ENCODE peak calls at places on chromosome 17, in four cellular contexts. W is brain microvascular endothelial cell, X is amniotic stem cell, F is adipocyte. H is an unnamed sample.

GRCh38 chr17:38320482-38320881 is 23.3 kb downstream of the GPR179 start:
- DNase-seq in W (no peak), X (no peak), F (no peak), H (no peak)

GRCh38 chr17:39867084-39867890 is 715 bp upstream of the ZPBP2 start:
- DNase-seq in W (no peak), X (no peak), F (no peak), H (no peak)

GRCh38 chr17:9703781-9704082 is 58.4 kb downstream of the USP43 start:
- DNase-seq in W (no peak), X (no peak), F (no peak), H (no peak)

GRCh38 chr17:80872011-80872929 is 119.4 kb upstream of the CHMP6 start:
- DNase-seq in W (no peak), X (no peak), F (no peak), H (no peak)

GRCh38 chr17:14741516-14741915 is 440.6 kb downstream of the HS3ST3B1 start:
- DNase-seq in W (peak), X (no peak), F (no peak), H (peak)

GRCh38 chr17:75557075-75557851 is 30.3 kb upstream of the MYO15B start:
- DNase-seq in W (peak), X (no peak), F (peak), H (peak)

GRCh38 chr17:76265624-76266243 is 586 bp downstream of the UBALD2 start:
- DNase-seq in W (no peak), X (no peak), F (peak), H (peak)

GRCh38 chr17:62931101-62931500 is 34.9 kb upstream of the TANC2 start:
- DNase-seq in W (peak), X (no peak), F (peak), H (peak)

GRCh38 chr17:57294629-57295501 is 38.5 kb downstream of the MSI2 start:
- DNase-seq in W (peak), X (no peak), F (no peak), H (peak)

GRCh38 chr17:40962059-40962561 is 4.6 kb downstream of the KRT39 start:
- DNase-seq in W (no peak), X (no peak), F (no peak), H (no peak)

GRCh38 chr17:1069847-1070246 is 72.9 kb downstream of the TIMM22 start:
- DNase-seq in W (no peak), X (no peak), F (no peak), H (no peak)

GRCh38 chr17:36742267-36743000 is 141.1 kb downstream of the MRM1 start:
- DNase-seq in W (no peak), X (no peak), F (no peak), H (no peak)

GRCh38 chr17:45784583-45785372 is 658 bp downstream of the CRHR1 start:
- DNase-seq in W (no peak), X (no peak), F (peak), H (no peak)

GRCh38 chr17:34740516-34740915 is 161.1 kb downstream of the TMEM132E start:
- DNase-seq in W (no peak), X (no peak), F (no peak), H (no peak)

GRCh38 chr17:44536090-44536960 is 21.0 kb upstream of the FZD2 start:
- DNase-seq in W (no peak), X (no peak), F (peak), H (no peak)

GRCh38 chr17:58533616-58534188 is 19.3 kb upstream of the MTMR4 start:
- DNase-seq in W (no peak), X (no peak), F (no peak), H (no peak)

GRCh38 chr17:48155889-48156670 is 48.5 kb downstream of the SNX11 start:
- DNase-seq in W (no peak), X (no peak), F (no peak), H (no peak)

GRCh38 chr17:73068322-73069153 is 23.9 kb downstream of the SLC39A11 start:
- DNase-seq in W (peak), X (no peak), F (peak), H (peak)

GRCh38 chr17:81917565-81918332 is at the start of gene SIRT7:
- DNase-seq in W (no peak), X (peak), F (peak), H (peak)

GRCh38 chr17:61378658-61379456 is 20.8 kb upstream of the TBX2 start:
- DNase-seq in W (no peak), X (no peak), F (no peak), H (no peak)

GRCh38 chr17:76734080-76734840 is 2.9 kb downstream of the SRSF2 start:
- DNase-seq in W (no peak), X (no peak), F (peak), H (peak)

GRCh38 chr17:41382396-41382795 is 290 bp upstream of the KRT34 start:
- DNase-seq in W (no peak), X (peak), F (peak), H (peak)

GRCh38 chr17:9472541-9472940 is 103.1 kb downstream of the STX8 start:
- DNase-seq in W (no peak), X (no peak), F (no peak), H (peak)

GRCh38 chr17:7435676-7436555 is 681 bp downstream of the TMEM102 start:
- DNase-seq in W (no peak), X (no peak), F (peak), H (no peak)

GRCh38 chr17:73251871-73252270 is 9.8 kb downstream of the CPSF4L start:
- DNase-seq in W (no peak), X (no peak), F (no peak), H (no peak)

GRCh38 chr17:30926516-30926915 is 4.8 kb downstream of the ADAP2 start:
- DNase-seq in W (no peak), X (no peak), F (no peak), H (no peak)

GRCh38 chr17:17379197-17379991 is 76.2 kb downstream of the NT5M start:
- DNase-seq in W (no peak), X (no peak), F (no peak), H (no peak)

GRCh38 chr17:49180303-49180702 is 30.1 kb downstream of the GNGT2 start:
- DNase-seq in W (peak), X (peak), F (peak), H (peak)

GRCh38 chr17:77145635-77146632 is 5.2 kb downstream of the SEC14L1 start:
- DNase-seq in W (peak), X (no peak), F (peak), H (peak)

GRCh38 chr17:7745748-7746470 is 28.4 kb downstream of the DNAH2 start:
- DNase-seq in W (peak), X (peak), F (peak), H (peak)

GRCh38 chr17:28500712-28501379 is 5.3 kb upstream of the FOXN1 start:
- DNase-seq in W (no peak), X (no peak), F (no peak), H (no peak)

GRCh38 chr17:69064476-69064875 is 3.7 kb upstream of the ABCA9 start:
- DNase-seq in W (no peak), X (no peak), F (no peak), H (no peak)

GRCh38 chr17:34580685-34581445 is 1.5 kb downstream of the TMEM132E start:
- DNase-seq in W (no peak), X (no peak), F (peak), H (no peak)

GRCh38 chr17:7809086-7809790 is 24.8 kb upstream of the KDM6B start:
- DNase-seq in W (no peak), X (no peak), F (no peak), H (no peak)

GRCh38 chr17:39231587-39232551 is 6.1 kb upstream of the STAC2 start:
- DNase-seq in W (peak), X (no peak), F (peak), H (peak)

H was measured in LHCN-M2.